ENCODE peak calls at places on chromosome 12, in five cellular contexts. F is HFF-Myc, T is upper lobe of right lung, O is tibial nerve, A is esophagus muscularis mucosa. Q is an unnamed sample.
A peak's percentile ranks its signal among the peaks of the same experiment; 100 is the strongest.

GRCh38 chr12:10362828-10363664 is 26.8 kb downstream of the KLRK1 start:
- DNase-seq in O (no peak), A (no peak), F (no peak), T (no peak), Q (no peak)

GRCh38 chr12:109827566-109828550 is 5.3 kb downstream of the TRPV4 start:
- DNase-seq in F (no peak), O (peak; percentile 26), A (no peak), T (peak; percentile 85), Q (no peak)

GRCh38 chr12:89571481-89572190 is 45.8 kb upstream of the POC1B start:
- DNase-seq in A (no peak), O (no peak), T (no peak), F (peak; percentile 87), Q (no peak)

GRCh38 chr12:74535536-74535935 is 2.1 kb upstream of the ATXN7L3B start:
- DNase-seq in O (no peak), A (no peak), F (no peak), T (no peak), Q (no peak)

GRCh38 chr12:78036889-78037288 is 206.2 kb downstream of the NAV3 start:
- DNase-seq in O (no peak), A (no peak), F (no peak), T (no peak), Q (no peak)

GRCh38 chr12:5648692-5649338 is 216.9 kb downstream of the NTF3 start:
- DNase-seq in T (no peak), O (no peak), F (peak; percentile 4), A (no peak), Q (no peak)

GRCh38 chr12:124030510-124030909 is 57.5 kb downstream of the ZNF664 start:
- DNase-seq in A (no peak), F (no peak), O (no peak), T (no peak), Q (no peak)

GRCh38 chr12:67534671-67535070 is 113.9 kb upstream of the DYRK2 start:
- DNase-seq in A (peak; percentile 91), T (no peak), F (peak; percentile 52), O (no peak), Q (no peak)

GRCh38 chr12:65568517-65568916 is 255.8 kb upstream of the HMGA2 start:
- DNase-seq in T (no peak), O (no peak), F (no peak), A (no peak), Q (no peak)

GRCh38 chr12:16349132-16349463 is 1.7 kb downstream of the MGST1 start:
- DNase-seq in A (peak; percentile 95), T (no peak), F (peak; percentile 24), O (peak; percentile 58), Q (no peak)

GRCh38 chr12:69880566-69880965 is 55.5 kb downstream of the MYRFL start:
- DNase-seq in T (no peak), F (no peak), A (no peak), O (no peak), Q (no peak)

GRCh38 chr12:111635524-111635923 is 36.4 kb upstream of the ATXN2 start:
- DNase-seq in O (no peak), A (no peak), F (no peak), T (no peak), Q (no peak)

GRCh38 chr12:3200779-3201738 is 123.9 kb downstream of the TSPAN9 start:
- DNase-seq in F (no peak), O (no peak), T (no peak), A (no peak), Q (no peak)

GRCh38 chr12:111427417-111428074 is 21.8 kb downstream of the SH2B3 start:
- DNase-seq in A (no peak), T (no peak), O (no peak), F (no peak), Q (no peak)

GRCh38 chr12:95318071-95318545 is 100.5 kb downstream of the VEZT start:
- DNase-seq in T (no peak), A (no peak), F (no peak), O (no peak), Q (no peak)

GRCh38 chr12:102874819-102875218 is 42.2 kb downstream of the PAH start:
- DNase-seq in O (no peak), T (no peak), A (peak; percentile 92), F (no peak), Q (no peak)

GRCh38 chr12:120230326-120230973 is 29.5 kb upstream of the RPLP0 start:
- DNase-seq in O (peak; percentile 55), T (no peak), A (no peak), F (peak; percentile 95), Q (no peak)

GRCh38 chr12:64796205-64796845 is 28.1 kb upstream of the TBC1D30 start:
- DNase-seq in O (no peak), T (no peak), A (no peak), F (peak; percentile 80), Q (no peak)

GRCh38 chr12:110105961-110106540 is 18.1 kb upstream of the IFT81 start:
- DNase-seq in F (no peak), T (no peak), O (no peak), A (no peak), Q (no peak)

GRCh38 chr12:113185180-113186032 is at the start of the genes DDX54 and RITA1:
- DNase-seq in O (peak; percentile 71), T (peak; percentile 91), F (no peak), A (peak; percentile 94), Q (peak; percentile 92)

GRCh38 chr12:82862069-82862841 is 175.5 kb downstream of the TMTC2 start:
- DNase-seq in O (no peak), T (no peak), A (no peak), F (peak; percentile 54), Q (no peak)

GRCh38 chr12:109098142-109098652 is 800 bp downstream of the UNG start:
- DNase-seq in T (peak; percentile 89), F (no peak), O (no peak), A (no peak), Q (peak; percentile 90)

GRCh38 chr12:50425859-50426258 is 25.2 kb downstream of the LARP4 start:
- DNase-seq in F (no peak), T (no peak), A (no peak), O (no peak), Q (no peak)

GRCh38 chr12:2783936-2784600 is 10.7 kb upstream of the FKBP4 start:
- DNase-seq in T (peak; percentile 83), F (no peak), O (no peak), A (no peak), Q (peak; percentile 84)

GRCh38 chr12:20077618-20078017 is 290.7 kb upstream of the PDE3A start:
- DNase-seq in A (no peak), T (no peak), F (no peak), O (no peak), Q (no peak)

GRCh38 chr12:10771132-10771733 is 31.2 kb downstream of the TAS2R7 start:
- DNase-seq in O (no peak), T (no peak), F (no peak), A (no peak), Q (no peak)

GRCh38 chr12:1583421-1584078 is 10.8 kb downstream of the FBXL14 start:
- DNase-seq in T (no peak), O (peak; percentile 51), F (peak; percentile 74), A (no peak), Q (no peak)

GRCh38 chr12:238736-239398 is 23.8 kb downstream of the SLC6A13 start:
- DNase-seq in A (peak; percentile 66), F (no peak), T (peak; percentile 15), O (no peak), Q (peak; percentile 44)

GRCh38 chr12:1529862-1530591 is 64.4 kb downstream of the FBXL14 start:
- DNase-seq in F (no peak), A (no peak), T (peak; percentile 60), O (no peak), Q (no peak)

GRCh38 chr12:67854351-67854750 is 134.9 kb upstream of the IFNG-AS1 start:
- DNase-seq in O (no peak), F (no peak), T (no peak), A (no peak), Q (no peak)

GRCh38 chr12:68972570-68972969 is 39.6 kb upstream of the CPM start:
- DNase-seq in F (no peak), A (no peak), O (no peak), T (no peak), Q (no peak)

DNA sequence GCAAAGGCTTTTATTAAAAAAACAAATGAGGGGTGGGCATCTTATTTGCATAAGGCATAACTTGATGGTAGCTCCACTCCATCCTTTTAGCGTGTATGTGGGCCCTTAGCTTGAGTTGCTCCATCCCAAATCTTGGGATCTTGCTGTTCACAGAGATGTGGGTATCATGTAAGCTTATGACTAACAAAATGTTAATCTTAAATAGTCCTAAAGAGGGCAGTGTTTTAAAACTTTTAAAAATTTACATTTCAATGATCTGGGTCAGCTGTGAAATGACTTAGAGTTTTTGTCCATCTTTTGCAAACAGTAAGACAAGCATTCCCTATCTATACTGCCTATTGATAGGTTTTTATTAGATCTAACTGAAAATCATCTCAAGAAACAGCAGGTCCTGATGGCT is 86.0 kb downstream of the SLCO1A2 start:
- DNase-seq in O (no peak), F (no peak), T (no peak), A (no peak), Q (no peak)
- TF ChIP-seq CTCF in O (no peak), F (no peak), T (peak; percentile 16), A (no peak), Q (peak; percentile 50)

GRCh38 chr12:46944771-46945170 is 119.0 kb upstream of the SLC38A4 start:
- DNase-seq in O (no peak), T (no peak), A (no peak), F (no peak), Q (no peak)

GRCh38 chr12:46946137-46946536 is 120.3 kb upstream of the SLC38A4 start:
- DNase-seq in T (no peak), F (no peak), A (no peak), O (no peak), Q (no peak)

GRCh38 chr12:46942579-46942978 is 116.8 kb upstream of the SLC38A4 start:
- DNase-seq in A (no peak), O (no peak), F (peak; percentile 79), T (no peak), Q (no peak)

GRCh38 chr12:46945591-46945990 is 119.8 kb upstream of the SLC38A4 start:
- DNase-seq in A (no peak), O (no peak), T (no peak), F (no peak), Q (no peak)

GRCh38 chr12:46944104-46944503 is 118.3 kb upstream of the SLC38A4 start:
- DNase-seq in A (no peak), T (no peak), O (no peak), F (peak; percentile 67), Q (no peak)
- TF ChIP-seq CTCF in A (no peak), T (no peak), O (no peak), F (peak; percentile 22), Q (peak; percentile 51)

GRCh38 chr12:49295087-49296001 is at the start of gene PRPH:
- DNase-seq in A (no peak), T (peak; percentile 66), O (no peak), F (no peak), Q (no peak)

GRCh38 chr12:49297695-49298060 is 2.7 kb downstream of the PRPH start:
- DNase-seq in F (no peak), A (no peak), T (no peak), O (no peak), Q (no peak)

GRCh38 chr12:49296836-49297694 is 2.1 kb downstream of the PRPH start:
- DNase-seq in F (no peak), T (peak; percentile 74), A (no peak), O (no peak), Q (no peak)

GRCh38 chr12:49294804-49295086 is 202 bp upstream of the PRPH start:
- DNase-seq in A (no peak), T (no peak), F (no peak), O (no peak), Q (no peak)

GRCh38 chr12:49296034-49296835 is 1.3 kb downstream of the PRPH start:
- DNase-seq in O (no peak), T (peak; percentile 82), A (no peak), F (no peak), Q (no peak)
- TF ChIP-seq CTCF in O (peak; percentile 56), T (peak; percentile 66), A (peak; percentile 26), F (peak; percentile 86), Q (peak; percentile 72)

GRCh38 chr12:118850244-118850825 is 131.0 kb upstream of the SRRM4 start:
- DNase-seq in O (no peak), F (no peak), A (no peak), T (no peak), Q (no peak)
- TF ChIP-seq CTCF in O (no peak), F (peak; percentile 55), A (no peak), T (peak; percentile 57), Q (peak; percentile 33)

Q was measured in osteocyte.